ENCODE peak calls at places on chromosome 22, in six cellular contexts. One of them, this sample, is unnamed.
A peak's percentile ranks its signal among the peaks of the same experiment; 100 is the strongest.

GRCh38 chr22:49312601-49313000 is 515.1 kb downstream of the BRD1 start:
- DNase-seq in mucosa of gallbladder: no peak
- DNase-seq in fibroblast of mammary gland: no peak
- DNase-seq in thyroid gland: no peak
- DNase-seq in EL: no peak
- DNase-seq in HCEC 1CT: no peak
- DNase-seq in this sample: no peak

GRCh38 chr22:37326726-37327125 is 44.4 kb downstream of the CYTH4 start:
- DNase-seq in HCEC 1CT: no peak
- DNase-seq in fibroblast of mammary gland: no peak
- DNase-seq in mucosa of gallbladder: peak; percentile 85
- DNase-seq in thyroid gland: no peak
- DNase-seq in EL: no peak
- DNase-seq in this sample: no peak

GRCh38 chr22:49935561-49935960 is 17.1 kb downstream of the CRELD2 start:
- DNase-seq in fibroblast of mammary gland: peak; percentile 27
- DNase-seq in thyroid gland: no peak
- DNase-seq in mucosa of gallbladder: no peak
- DNase-seq in HCEC 1CT: no peak
- DNase-seq in EL: no peak
- DNase-seq in this sample: no peak

GRCh38 chr22:43412808-43413785 is 1.3 kb downstream of the MPPED1 start:
- DNase-seq in mucosa of gallbladder: no peak
- DNase-seq in HCEC 1CT: no peak
- DNase-seq in thyroid gland: no peak
- DNase-seq in fibroblast of mammary gland: no peak
- DNase-seq in EL: no peak
- DNase-seq in this sample: no peak

GRCh38 chr22:43094085-43094484 is 4.9 kb upstream of the TTLL1 start:
- DNase-seq in thyroid gland: peak; percentile 92
- DNase-seq in fibroblast of mammary gland: no peak
- DNase-seq in EL: peak; percentile 53
- DNase-seq in HCEC 1CT: no peak
- DNase-seq in mucosa of gallbladder: peak; percentile 33
- DNase-seq in this sample: no peak

GRCh38 chr22:41504397-41504796 is 35.5 kb downstream of the ACO2 start:
- DNase-seq in thyroid gland: no peak
- DNase-seq in EL: no peak
- DNase-seq in fibroblast of mammary gland: peak; percentile 83
- DNase-seq in HCEC 1CT: no peak
- DNase-seq in mucosa of gallbladder: no peak
- DNase-seq in this sample: no peak

GRCh38 chr22:47433627-47434026 is 671.2 kb downstream of the TBC1D22A start:
- DNase-seq in mucosa of gallbladder: no peak
- DNase-seq in fibroblast of mammary gland: no peak
- DNase-seq in EL: no peak
- DNase-seq in thyroid gland: no peak
- DNase-seq in HCEC 1CT: no peak
- DNase-seq in this sample: no peak

GRCh38 chr22:25202290-25202921 is 2.7 kb downstream of the CRYBB3 start:
- DNase-seq in thyroid gland: peak; percentile 69
- DNase-seq in EL: peak; percentile 52
- DNase-seq in mucosa of gallbladder: peak; percentile 49
- DNase-seq in fibroblast of mammary gland: peak; percentile 53
- DNase-seq in HCEC 1CT: peak; percentile 37
- DNase-seq in this sample: no peak

GRCh38 chr22:27387561-27387960 is 414.0 kb downstream of the MN1 start:
- DNase-seq in HCEC 1CT: no peak
- DNase-seq in EL: no peak
- DNase-seq in thyroid gland: no peak
- DNase-seq in mucosa of gallbladder: no peak
- DNase-seq in fibroblast of mammary gland: no peak
- DNase-seq in this sample: no peak

GRCh38 chr22:47304191-47304831 is 541.9 kb downstream of the TBC1D22A start:
- DNase-seq in thyroid gland: no peak
- DNase-seq in EL: no peak
- DNase-seq in fibroblast of mammary gland: no peak
- DNase-seq in HCEC 1CT: no peak
- DNase-seq in mucosa of gallbladder: no peak
- DNase-seq in this sample: no peak

GRCh38 chr22:22099833-22100812 is 117.5 kb upstream of the TOP3B start:
- DNase-seq in HCEC 1CT: peak; percentile 2
- DNase-seq in mucosa of gallbladder: no peak
- DNase-seq in fibroblast of mammary gland: peak; percentile 20
- DNase-seq in thyroid gland: no peak
- DNase-seq in EL: peak; percentile 10
- DNase-seq in this sample: no peak

GRCh38 chr22:19733755-19734154 is 10.4 kb downstream of the GP1BB start:
- DNase-seq in thyroid gland: no peak
- DNase-seq in fibroblast of mammary gland: no peak
- DNase-seq in mucosa of gallbladder: no peak
- DNase-seq in HCEC 1CT: no peak
- DNase-seq in EL: no peak
- DNase-seq in this sample: no peak

GRCh38 chr22:50624347-50625130 is 3.4 kb downstream of the ARSA start:
- DNase-seq in mucosa of gallbladder: no peak
- DNase-seq in fibroblast of mammary gland: no peak
- DNase-seq in thyroid gland: no peak
- DNase-seq in EL: no peak
- DNase-seq in HCEC 1CT: no peak
- DNase-seq in this sample: no peak

GRCh38 chr22:30226192-30226832 is 20.2 kb downstream of the LIF start:
- DNase-seq in EL: peak; percentile 47
- DNase-seq in fibroblast of mammary gland: no peak
- DNase-seq in thyroid gland: no peak
- DNase-seq in mucosa of gallbladder: no peak
- DNase-seq in HCEC 1CT: no peak
- DNase-seq in this sample: no peak

GRCh38 chr22:19287889-19288288 is 3.6 kb downstream of the CLTCL1 start:
- DNase-seq in mucosa of gallbladder: no peak
- DNase-seq in HCEC 1CT: peak; percentile 86
- DNase-seq in fibroblast of mammary gland: peak; percentile 81
- DNase-seq in EL: peak; percentile 87
- DNase-seq in thyroid gland: no peak
- DNase-seq in this sample: no peak

GRCh38 chr22:30234786-30235470 is 11.6 kb downstream of the LIF start:
- DNase-seq in HCEC 1CT: no peak
- DNase-seq in EL: peak; percentile 48
- DNase-seq in mucosa of gallbladder: no peak
- DNase-seq in thyroid gland: peak; percentile 87
- DNase-seq in fibroblast of mammary gland: no peak
- DNase-seq in this sample: no peak

GRCh38 chr22:20584872-20585639 is 77.6 kb downstream of the MED15 start:
- DNase-seq in HCEC 1CT: no peak
- DNase-seq in mucosa of gallbladder: no peak
- DNase-seq in EL: no peak
- DNase-seq in thyroid gland: no peak
- DNase-seq in fibroblast of mammary gland: no peak
- DNase-seq in this sample: no peak

GRCh38 chr22:49668402-49668801 is 159.3 kb downstream of the BRD1 start:
- DNase-seq in HCEC 1CT: no peak
- DNase-seq in fibroblast of mammary gland: no peak
- DNase-seq in thyroid gland: no peak
- DNase-seq in mucosa of gallbladder: no peak
- DNase-seq in EL: no peak
- DNase-seq in this sample: no peak

GRCh38 chr22:50576070-50576469 is 2.2 kb downstream of the CPT1B start:
- DNase-seq in fibroblast of mammary gland: peak; percentile 56
- DNase-seq in thyroid gland: no peak
- DNase-seq in EL: peak; percentile 60
- DNase-seq in HCEC 1CT: peak; percentile 53
- DNase-seq in mucosa of gallbladder: no peak
- DNase-seq in this sample: peak; percentile 19

GRCh38 chr22:32864596-32864995 is 63.1 kb downstream of the TIMP3 start:
- DNase-seq in mucosa of gallbladder: no peak
- DNase-seq in HCEC 1CT: no peak
- DNase-seq in EL: no peak
- DNase-seq in thyroid gland: no peak
- DNase-seq in fibroblast of mammary gland: no peak
- DNase-seq in this sample: no peak

GRCh38 chr22:42602470-42602869 is 12.2 kb downstream of the POLDIP3 start:
- DNase-seq in EL: no peak
- DNase-seq in fibroblast of mammary gland: no peak
- DNase-seq in HCEC 1CT: no peak
- DNase-seq in thyroid gland: peak; percentile 34
- DNase-seq in mucosa of gallbladder: no peak
- DNase-seq in this sample: no peak

GRCh38 chr22:43077121-43077877 is 11.9 kb downstream of the TTLL1 start:
- DNase-seq in HCEC 1CT: no peak
- DNase-seq in fibroblast of mammary gland: no peak
- DNase-seq in thyroid gland: no peak
- DNase-seq in mucosa of gallbladder: no peak
- DNase-seq in EL: no peak
- DNase-seq in this sample: no peak

GRCh38 chr22:38204784-38205183 is 3.0 kb downstream of the MAFF start:
- DNase-seq in fibroblast of mammary gland: no peak
- DNase-seq in thyroid gland: no peak
- DNase-seq in HCEC 1CT: no peak
- DNase-seq in mucosa of gallbladder: no peak
- DNase-seq in EL: no peak
- DNase-seq in this sample: no peak

GRCh38 chr22:49243965-49244364 is 583.7 kb downstream of the BRD1 start:
- DNase-seq in fibroblast of mammary gland: no peak
- DNase-seq in mucosa of gallbladder: peak; percentile 6
- DNase-seq in thyroid gland: no peak
- DNase-seq in HCEC 1CT: no peak
- DNase-seq in EL: no peak
- DNase-seq in this sample: no peak

GRCh38 chr22:39995346-39996252 is 845 bp downstream of the FAM83F start:
- DNase-seq in EL: no peak
- DNase-seq in fibroblast of mammary gland: no peak
- DNase-seq in HCEC 1CT: no peak
- DNase-seq in mucosa of gallbladder: no peak
- DNase-seq in thyroid gland: peak; percentile 39
- DNase-seq in this sample: no peak

GRCh38 chr22:32617271-32617670 is 142.7 kb downstream of the FBXO7 start:
- DNase-seq in HCEC 1CT: no peak
- DNase-seq in thyroid gland: no peak
- DNase-seq in mucosa of gallbladder: no peak
- DNase-seq in fibroblast of mammary gland: peak; percentile 60
- DNase-seq in EL: peak; percentile 50
- DNase-seq in this sample: no peak

GRCh38 chr22:37485006-37485713 is 1.0 kb downstream of the MFNG start:
- DNase-seq in EL: no peak
- DNase-seq in fibroblast of mammary gland: no peak
- DNase-seq in mucosa of gallbladder: no peak
- DNase-seq in thyroid gland: no peak
- DNase-seq in HCEC 1CT: no peak
- DNase-seq in this sample: peak; percentile 46

This sample was measured in pulmonary artery endothelial cell.